ENCODE peak calls at places on chromosomes 3 and 15, in nine cellular contexts. O is dorsolateral prefrontal cortex, F is smooth muscle cell of the brain vasculature, I is NCI-H1092, D is heart right ventricle, H is ovary, C is MV-4-11, G is caudate nucleus, A is cardiac muscle cell. Z is an unnamed sample.

GRCh38 chr15:67828969-67829646 is 3.8 kb downstream of the SKOR1 start:
- DNase-seq in O (peak), F (no peak), I (no peak), D (no peak), H (no peak), C (no peak), G (no peak), A (no peak), Z (no peak)

GRCh38 chr3:134083626-134084229 is 54.0 kb upstream of the SLCO2A1 start:
- DNase-seq in O (no peak), F (no peak), I (no peak), D (no peak), H (no peak), C (no peak), G (no peak), A (no peak), Z (no peak)

GRCh38 chr3:16467368-16467767 is 46.1 kb downstream of the RFTN1 start:
- DNase-seq in O (no peak), F (no peak), I (no peak), D (no peak), H (no peak), C (no peak), G (no peak), A (no peak), Z (no peak)

GRCh38 chr15:95252404-95252803 is 1021.0 kb downstream of the MCTP2 start:
- DNase-seq in O (no peak), F (no peak), I (no peak), D (no peak), H (no peak), C (no peak), G (no peak), A (no peak), Z (no peak)

GRCh38 chr15:90519688-90520087 is 10.0 kb upstream of the CRTC3 start:
- DNase-seq in O (no peak), F (no peak), I (no peak), D (no peak), H (no peak), C (no peak), G (no peak), A (no peak), Z (no peak)

GRCh38 chr15:51374131-51374530 is 32.7 kb downstream of the GLDN start:
- DNase-seq in O (no peak), F (no peak), I (no peak), D (no peak), H (no peak), C (no peak), G (no peak), A (no peak), Z (no peak)

GRCh38 chr3:62481972-62482371 is 108.6 kb upstream of the FEZF2 start:
- DNase-seq in O (no peak), F (no peak), I (no peak), D (no peak), H (no peak), C (no peak), G (no peak), A (no peak), Z (no peak)

GRCh38 chr3:49015765-49016164 is 2.6 kb downstream of the DALRD3 start:
- DNase-seq in O (no peak), F (no peak), I (no peak), D (no peak), H (no peak), C (no peak), G (no peak), A (no peak), Z (no peak)

GRCh38 chr3:134754768-134755559 is 40.1 kb upstream of the EPHB1 start:
- DNase-seq in O (no peak), F (no peak), I (no peak), D (peak), H (no peak), C (peak), G (no peak), A (peak), Z (peak)

GRCh38 chr3:148873928-148874326 is 8.8 kb downstream of the CPA3 start:
- DNase-seq in O (no peak), F (no peak), I (no peak), D (no peak), H (no peak), C (no peak), G (no peak), A (no peak), Z (no peak)

GRCh38 chr3:14889188-14889587 is 58.2 kb upstream of the NR2C2 start:
- DNase-seq in O (no peak), F (no peak), I (no peak), D (no peak), H (no peak), C (no peak), G (no peak), A (no peak), Z (peak)

Z was measured in RPMI8226.